ENCODE peak calls at places on chromosomes 13 and 19, in six cellular contexts. P is stimulated activated CD4-positive, alpha-beta T cell treated with anti-CD3 and anti-CD28 coated beads, Interleukin-1b, Interleukin-23, amount 100 ng/mL, for 24 hours; U is HEK293T; M is heart right ventricle; I is neural crest cell; X is astrocyte of the hippocampus. S is an unnamed sample.

GRCh38 chr19:33700408-33700757 is 78.6 kb downstream of the CHST8 start:
- DNase-seq in P (no peak), U (no peak), M (no peak), X (no peak), I (no peak), S (no peak)

GRCh38 chr19:50695251-50696064 is 24.1 kb downstream of the SHANK1 start:
- DNase-seq in I (peak; percentile 64), X (peak; percentile 45), P (no peak), M (no peak), U (peak; percentile 75), S (peak; percentile 86)

GRCh38 chr19:10861118-10861651 is 10.2 kb upstream of the CARM1 start:
- DNase-seq in X (no peak), M (no peak), P (no peak), U (no peak), I (peak; percentile 44), S (no peak)

GRCh38 chr19:45340232-45340898 is at the start of gene KLC3:
- DNase-seq in P (peak; percentile 9), M (no peak), U (peak; percentile 76), I (no peak), X (no peak), S (no peak)

GRCh38 chr13:98665638-98665995 is 86.9 kb downstream of the SLC15A1 start:
- DNase-seq in U (no peak), P (no peak), M (no peak), I (no peak), X (peak; percentile 50), S (no peak)

GRCh38 chr19:28010656-28011055 is 1202.3 kb downstream of the UQCRFS1 start:
- DNase-seq in M (no peak), P (no peak), I (no peak), U (no peak), X (no peak), S (no peak)

GRCh38 chr19:13016245-13016627 is 21.0 kb downstream of the NFIX start:
- DNase-seq in I (no peak), M (no peak), P (no peak), U (no peak), X (peak; percentile 38), S (no peak)

GRCh38 chr19:16875584-16876555 is 12.9 kb upstream of the F2RL3 start:
- DNase-seq in X (no peak), U (no peak), I (no peak), M (no peak), P (no peak), S (no peak)

GRCh38 chr13:110161112-110161897 is 145.7 kb downstream of the COL4A1 start:
- DNase-seq in X (no peak), I (no peak), M (no peak), P (no peak), U (no peak), S (no peak)

GRCh38 chr13:33213024-33213795 is 72.3 kb downstream of the STARD13 start:
- DNase-seq in P (no peak), U (no peak), X (peak; percentile 90), I (no peak), M (no peak), S (peak; percentile 35)

GRCh38 chr13:89577301-89577700 is 1770.2 kb upstream of the MIR17HG start:
- DNase-seq in I (no peak), X (no peak), P (no peak), U (no peak), M (no peak), S (no peak)

GRCh38 chr13:20566424-20566916 is 487 bp upstream of the IFT88 start:
- DNase-seq in U (no peak), X (no peak), P (peak; percentile 4), M (no peak), I (no peak), S (no peak)

GRCh38 chr19:13212759-13213330 is 62.6 kb downstream of the IER2 start:
- DNase-seq in U (peak; percentile 75), X (peak; percentile 35), M (peak; percentile 67), I (peak; percentile 54), P (peak; percentile 47), S (peak; percentile 26)

GRCh38 chr19:12325690-12326089 is 7.7 kb downstream of the ZNF563 start:
- DNase-seq in I (no peak), U (no peak), M (no peak), X (no peak), P (no peak), S (no peak)

GRCh38 chr19:51064534-51065220 is at the start of gene KLK13:
- DNase-seq in P (no peak), M (peak; percentile 60), U (peak; percentile 26), X (no peak), I (no peak), S (peak; percentile 27)

GRCh38 chr13:101065314-101065713 is 351.0 kb downstream of the NALCN start:
- DNase-seq in U (no peak), M (no peak), I (no peak), P (no peak), X (peak; percentile 24), S (no peak)

GRCh38 chr13:29543230-29544215 is 52.0 kb downstream of the SLC7A1 start:
- DNase-seq in X (peak; percentile 54), M (no peak), P (peak; percentile 10), U (peak; percentile 16), I (no peak), S (no peak)

GRCh38 chr13:37918116-37919100 is 48.8 kb upstream of the TRPC4 start:
- DNase-seq in P (no peak), I (no peak), X (no peak), M (no peak), U (no peak), S (no peak)

GRCh38 chr19:46697142-46697960 is 19.6 kb downstream of the PRKD2 start:
- DNase-seq in M (peak; percentile 87), X (peak; percentile 84), I (peak; percentile 84), P (no peak), U (peak; percentile 98), S (peak; percentile 82)

GRCh38 chr13:109790951-109791605 is 4.7 kb upstream of the IRS2 start:
- DNase-seq in X (peak; percentile 49), U (peak; percentile 9), I (peak; percentile 19), M (no peak), P (no peak), S (peak; percentile 51)

GRCh38 chr13:45372189-45373115 is 31.5 kb upstream of the TPT1 start:
- DNase-seq in I (no peak), U (no peak), M (no peak), X (no peak), P (no peak), S (no peak)

GRCh38 chr19:10773969-10774368 is 56.1 kb downstream of the DNM2 start:
- DNase-seq in P (no peak), M (no peak), I (no peak), X (no peak), U (no peak), S (no peak)

GRCh38 chr19:48741222-48741999 is 1.0 kb upstream of the RASIP1 start:
- DNase-seq in U (peak; percentile 74), P (no peak), X (no peak), I (no peak), M (peak; percentile 73), S (peak; percentile 38)

GRCh38 chr13:76904507-76904906 is 18.3 kb upstream of the KCTD12 start:
- DNase-seq in X (no peak), M (no peak), U (no peak), P (no peak), I (no peak), S (no peak)

GRCh38 chr19:34430738-34431625 is 2.8 kb downstream of the UBA2 start:
- DNase-seq in U (peak; percentile 63), M (no peak), P (no peak), X (peak; percentile 56), I (no peak), S (peak; percentile 15)

GRCh38 chr13:25181597-25181996 is 9.5 kb upstream of the AMER2 start:
- DNase-seq in I (no peak), X (no peak), U (no peak), M (no peak), P (no peak), S (no peak)

GRCh38 chr13:114099191-114099590 is 33.2 kb downstream of the RASA3 start:
- DNase-seq in U (peak; percentile 53), P (no peak), M (peak; percentile 70), I (no peak), X (peak; percentile 94), S (peak; percentile 73)

GRCh38 chr13:106986033-106986484 is 418.1 kb upstream of the ARGLU1 start:
- DNase-seq in I (no peak), X (peak; percentile 23), P (no peak), M (no peak), U (no peak), S (peak; percentile 21)

GRCh38 chr13:104281910-104282309 is 1215.7 kb upstream of the SLC10A2 start:
- DNase-seq in X (no peak), M (no peak), I (no peak), P (no peak), U (no peak), S (no peak)

GRCh38 chr13:110390572-110390971 is 83.5 kb downstream of the COL4A2 start:
- DNase-seq in P (no peak), U (no peak), I (no peak), M (no peak), X (peak; percentile 68), S (peak; percentile 76)

GRCh38 chr13:102317593-102317992 is 84.3 kb downstream of the FGF14 start:
- DNase-seq in P (no peak), M (peak; percentile 78), U (no peak), I (no peak), X (peak; percentile 18), S (no peak)

S was measured in retina.